ENCODE peak calls at places on chromosomes 4 and X, in four cellular contexts. E is K562, H is GM12878, K is HepG2. F is an unnamed sample.

GRCh38 chrX:134377537-134377936 is 82.4 kb upstream of the HPRT1 start:
- DNase-seq in E (peak), H (no peak), K (peak), F (no peak)

GRCh38 chr4:105835177-105835576 is 60.1 kb upstream of the NPNT start:
- DNase-seq in E (no peak), H (no peak), K (no peak), F (no peak)

GRCh38 chrX:47321386-47321785 is 49.0 kb upstream of the ZNF157 start:
- DNase-seq in E (peak), H (no peak), K (no peak), F (peak)

GRCh38 chrX:10158279-10158939 is 1.6 kb downstream of the CLCN4 start:
- DNase-seq in E (no peak), H (no peak), K (no peak), F (peak)

GRCh38 chr4:150181536-150181935 is 103.3 kb downstream of the DCLK2 start:
- DNase-seq in E (no peak), H (no peak), K (no peak), F (no peak)

GRCh38 chrX:115259238-115259875 is 25.5 kb upstream of the LRCH2 start:
- DNase-seq in E (peak), H (no peak), K (no peak), F (no peak)

GRCh38 chrX:41563881-41564280 is 116.7 kb downstream of the NYX start:
- DNase-seq in E (no peak), H (no peak), K (no peak), F (no peak)

GRCh38 chr4:76658231-76659102 is 223.4 kb downstream of the SHROOM3 start:
- DNase-seq in E (no peak), H (no peak), K (no peak), F (no peak)

GRCh38 chrX:130097507-130098201 is 12.6 kb downstream of the ELF4 start:
- DNase-seq in E (no peak), H (no peak), K (peak), F (peak)

GRCh38 chr4:1793940-1794808 is 1.1 kb downstream of the FGFR3 start:
- DNase-seq in E (peak), H (no peak), K (no peak), F (peak)

GRCh38 chr4:161803171-161803570 is 360.6 kb downstream of the FSTL5 start:
- DNase-seq in E (no peak), H (no peak), K (no peak), F (no peak)

GRCh38 chrX:15789979-15790765 is at the start of gene ZRSR2:
- DNase-seq in E (peak), H (peak), K (peak), F (peak)

GRCh38 chr4:27692098-27692679 is 831.5 kb downstream of the STIM2 start:
- DNase-seq in E (peak), H (no peak), K (peak), F (peak)

GRCh38 chr4:144174401-144175067 is 34.0 kb upstream of the GYPA start:
- DNase-seq in E (peak), H (peak), K (peak), F (no peak)

GRCh38 chrX:136028383-136028984 is 43.2 kb downstream of the SLC9A6 start:
- DNase-seq in E (peak), H (no peak), K (peak), F (no peak)

GRCh38 chrX:14032383-14032782 is 2.7 kb upstream of the GEMIN8 start:
- DNase-seq in E (peak), H (no peak), K (peak), F (peak)

GRCh38 chr4:158845166-158846041 is 76.6 kb downstream of the FNIP2 start:
- DNase-seq in E (no peak), H (no peak), K (no peak), F (peak)

DNA sequence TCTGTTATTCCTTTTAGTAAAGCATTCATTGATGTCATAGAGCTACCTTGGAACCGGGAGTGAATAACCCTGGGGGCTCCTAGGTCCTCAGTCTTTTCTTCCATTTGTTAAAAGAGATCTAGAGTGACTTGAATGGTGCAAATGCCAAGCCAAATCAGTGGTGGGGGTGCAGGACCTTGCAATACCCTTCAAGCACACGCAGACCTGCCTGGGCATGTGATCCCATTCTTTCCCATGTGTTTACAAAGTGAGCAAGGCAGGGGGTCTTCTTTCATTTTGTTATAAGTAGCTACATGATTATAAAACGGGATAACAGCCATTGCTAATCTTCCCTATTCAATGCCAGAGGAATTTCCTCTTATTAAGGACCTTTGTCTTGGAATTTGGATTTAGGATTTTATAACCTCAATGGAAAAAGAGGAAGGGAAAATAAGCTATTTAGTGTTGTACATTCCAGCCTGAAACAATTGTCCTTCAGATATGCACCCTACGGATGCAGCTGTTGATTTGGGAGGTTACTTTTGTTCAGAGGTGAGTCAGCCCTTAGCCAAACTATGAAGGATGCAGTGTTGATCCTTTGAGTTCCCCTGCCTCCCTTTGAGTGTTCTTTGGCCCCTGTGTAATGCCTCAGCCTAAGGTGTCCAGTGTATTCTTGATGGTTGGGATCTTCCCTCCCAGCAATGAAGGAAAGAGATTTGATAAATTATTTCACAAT is 623.8 kb upstream of the HTR2C start:
- DNase-seq in E (no peak), H (no peak), K (no peak), F (peak)
- TF ChIP-seq CREM in E (no peak), H (no peak), K (no peak), F (no peak)

GRCh38 chr4:40731792-40732245 is 17.9 kb upstream of the NSUN7 start:
- DNase-seq in E (no peak), H (no peak), K (peak), F (no peak)
- TF ChIP-seq CREM in E (no peak), H (no peak), K (no peak), F (no peak)

DNA sequence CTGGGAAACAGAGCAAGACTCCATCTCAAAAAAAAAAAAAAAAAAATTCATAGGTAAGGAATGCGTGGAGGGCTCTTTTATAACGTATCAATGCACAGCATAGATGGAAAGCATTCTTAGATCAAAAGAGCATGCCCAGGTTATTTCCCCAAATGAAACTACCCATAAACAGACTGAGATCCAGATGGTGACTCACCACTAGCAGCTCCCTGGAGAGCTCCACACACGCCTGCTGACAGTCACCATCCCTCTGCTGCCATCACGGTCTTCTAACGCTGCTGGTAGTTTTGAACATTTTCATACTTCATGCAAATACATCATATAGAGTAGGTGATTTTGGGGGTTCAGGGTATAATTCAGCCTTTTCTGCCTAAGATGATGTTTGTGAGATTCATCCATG is 136.9 kb downstream of the ASMT start:
- DNase-seq in E (no peak), H (no peak), K (no peak), F (no peak)
- TF ChIP-seq CREM in E (no peak), H (no peak), K (no peak), F (no peak)

GRCh38 chr4:40350627-40351227 is 15.6 kb downstream of the CHRNA9 start:
- DNase-seq in E (peak), H (no peak), K (no peak), F (no peak)

GRCh38 chr4:40347472-40347871 is 12.3 kb downstream of the CHRNA9 start:
- DNase-seq in E (no peak), H (no peak), K (no peak), F (no peak)

GRCh38 chr4:40354158-40354557 is 19.0 kb downstream of the CHRNA9 start:
- DNase-seq in E (no peak), H (no peak), K (no peak), F (no peak)

GRCh38 chr4:40348000-40348399 is 12.9 kb downstream of the CHRNA9 start:
- DNase-seq in E (no peak), H (no peak), K (no peak), F (no peak)

GRCh38 chr4:40349561-40350198 is 14.5 kb downstream of the CHRNA9 start:
- DNase-seq in E (no peak), H (no peak), K (no peak), F (no peak)
- TF ChIP-seq CREM in E (no peak), H (no peak), K (no peak), F (no peak)

DNA sequence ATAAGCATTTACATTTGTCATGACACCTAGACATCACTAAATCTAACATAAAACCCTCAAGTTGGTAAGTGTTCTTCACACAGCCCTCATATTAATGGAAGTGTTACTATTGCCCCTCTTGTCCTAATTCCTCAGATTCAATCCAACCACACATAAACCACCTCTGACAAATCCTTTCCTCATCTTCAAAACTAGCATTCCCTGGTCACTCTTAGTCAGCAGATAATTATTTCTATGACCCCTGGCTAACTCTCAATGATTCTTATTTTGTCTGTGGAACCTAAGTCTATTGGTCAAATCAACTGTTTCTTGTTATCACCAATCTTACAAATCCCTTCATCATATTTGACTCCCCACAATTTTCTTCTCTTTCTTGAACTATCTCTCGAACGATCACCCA is 168.6 kb downstream of the PPP3CA start:
- DNase-seq in E (no peak), H (no peak), K (no peak), F (no peak)
- TF ChIP-seq CREM in E (no peak), H (no peak), K (no peak), F (no peak)

DNA sequence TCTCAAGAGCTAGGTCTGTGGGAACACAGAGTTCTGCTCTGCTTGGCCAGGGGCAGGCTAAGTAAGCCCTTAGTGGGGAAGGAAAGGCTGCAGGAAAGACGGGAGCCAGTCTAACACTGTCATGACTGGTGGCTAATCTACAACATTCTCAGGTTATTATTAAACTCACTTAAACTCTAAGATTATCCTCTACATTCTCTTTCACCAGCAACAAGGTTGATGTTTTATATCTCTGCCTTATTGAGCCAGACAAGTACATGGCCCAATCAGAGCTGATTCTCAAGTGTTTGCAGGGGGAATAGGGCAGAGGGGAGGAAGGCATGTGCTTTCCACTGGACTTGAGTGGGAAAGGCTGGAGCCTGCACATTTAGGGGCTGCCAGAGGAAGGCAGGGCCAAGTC is 50.9 kb upstream of the FAM241A start:
- DNase-seq in E (no peak), H (no peak), K (no peak), F (no peak)
- TF ChIP-seq CREM in E (no peak), H (no peak), K (no peak), F (no peak)

GRCh38 chr4:6327220-6327917 is 57.7 kb downstream of the WFS1 start:
- DNase-seq in E (peak), H (no peak), K (peak), F (peak)

GRCh38 chr4:6326312-6327060 is 56.8 kb downstream of the WFS1 start:
- DNase-seq in E (no peak), H (no peak), K (no peak), F (no peak)

GRCh38 chr4:6325791-6326290 is 56.2 kb downstream of the WFS1 start:
- DNase-seq in E (no peak), H (no peak), K (no peak), F (no peak)

GRCh38 chr4:6324461-6324998 is 54.9 kb downstream of the WFS1 start:
- DNase-seq in E (no peak), H (no peak), K (no peak), F (no peak)

GRCh38 chr4:6324999-6325790 is 55.5 kb downstream of the WFS1 start:
- DNase-seq in E (no peak), H (no peak), K (no peak), F (no peak)
- TF ChIP-seq CREM in E (no peak), H (no peak), K (no peak), F (no peak)

DNA sequence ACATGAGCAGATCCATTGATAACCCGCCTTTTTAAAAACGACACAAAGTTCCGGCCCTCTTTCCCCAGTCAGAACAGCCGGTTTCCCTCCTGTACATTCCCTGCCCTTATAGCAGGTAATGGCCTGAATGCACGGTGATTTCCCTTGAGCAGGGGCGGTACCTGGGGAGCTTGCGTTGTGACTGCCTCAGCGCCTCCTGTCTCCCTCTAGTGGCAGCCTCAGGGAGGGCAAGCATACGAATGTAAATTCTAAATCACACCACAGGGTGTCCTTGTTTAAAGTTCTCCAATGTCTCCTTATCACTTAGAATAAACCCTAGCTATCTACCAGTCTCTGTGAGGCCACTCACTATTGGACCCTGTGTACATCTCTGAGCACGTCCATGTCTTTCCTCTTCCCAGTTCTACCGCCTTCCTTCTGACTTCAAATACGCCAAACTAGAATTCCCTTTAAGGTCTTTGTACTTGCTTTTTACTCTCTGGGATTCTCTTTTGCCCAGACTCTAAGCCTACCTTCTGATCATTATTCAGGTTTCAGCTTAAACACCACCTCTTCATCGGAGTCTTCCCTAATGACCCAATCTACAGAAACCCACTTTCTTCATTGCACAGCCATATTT is 18.4 kb upstream of the LDB2 start:
- DNase-seq in E (peak), H (peak), K (peak), F (peak)
- TF ChIP-seq CREM in E (peak), H (no peak), K (no peak), F (no peak)